ENCODE peak calls at places on chromosomes 4 and X, in nine cellular contexts. R is CD4-positive, alpha-beta T cell; D is CD8-positive, alpha-beta T cell; W is cardiac muscle cell; Y is neural crest cell; E is nephron progenitor cell; I is MCF 10A; S is lung; N is pancreas. Q is an unnamed sample.

GRCh38 chrX:122220644-122221373 is 963.3 kb upstream of the GRIA3 start:
- DNase-seq in Y (no peak), N (no peak), E (no peak), R (no peak), S (no peak), D (no peak), I (no peak), W (no peak), Q (no peak)

GRCh38 chr4:153486281-153487151 is 20.4 kb downstream of the TMEM131L start:
- DNase-seq in D (peak; percentile 42), Y (no peak), N (peak; percentile 45), W (no peak), R (no peak), E (no peak), S (peak; percentile 33), I (peak; percentile 86), Q (peak; percentile 85)

GRCh38 chrX:57286507-57287251 is at the start of gene FAAH2:
- DNase-seq in E (peak; percentile 12), R (peak; percentile 29), N (peak; percentile 86), W (peak; percentile 10), Y (no peak), S (peak; percentile 70), I (peak; percentile 89), D (peak; percentile 52), Q (no peak)

GRCh38 chrX:150941580-150941979 is 41.6 kb upstream of the HMGB3 start:
- DNase-seq in I (no peak), S (no peak), D (no peak), W (no peak), R (no peak), N (no peak), Y (no peak), E (no peak), Q (no peak)

GRCh38 chrX:120302434-120302833 is 8.8 kb downstream of the TMEM255A start:
- DNase-seq in R (peak; percentile 31), E (no peak), Y (no peak), I (peak; percentile 3), N (no peak), D (peak; percentile 29), W (peak; percentile 40), S (no peak), Q (no peak)

GRCh38 chr4:44629280-44629866 is 22.1 kb downstream of the YIPF7 start:
- DNase-seq in N (peak; percentile 4), E (peak; percentile 33), R (peak; percentile 0), W (peak; percentile 71), S (no peak), Y (peak; percentile 32), I (peak; percentile 72), D (peak; percentile 25), Q (peak; percentile 33)

GRCh38 chr4:92184566-92184965 is 119.2 kb upstream of the GRID2 start:
- DNase-seq in W (no peak), N (no peak), D (no peak), S (no peak), I (no peak), E (no peak), Y (no peak), R (no peak), Q (no peak)

GRCh38 chrX:47723689-47724088 is 64.7 kb upstream of the UXT start:
- DNase-seq in N (no peak), D (no peak), Y (no peak), W (no peak), I (no peak), S (no peak), R (no peak), E (no peak), Q (no peak)

GRCh38 chrX:39196192-39197102 is 395.2 kb downstream of the MID1IP1 start:
- DNase-seq in Y (no peak), S (no peak), R (no peak), D (peak; percentile 16), I (peak; percentile 79), W (peak; percentile 36), E (no peak), N (peak; percentile 27), Q (no peak)

GRCh38 chr4:84920591-84920990 is 45.9 kb downstream of the WDFY3 start:
- DNase-seq in N (no peak), E (no peak), D (no peak), R (no peak), I (peak; percentile 80), Y (no peak), W (no peak), S (no peak), Q (peak; percentile 47)

GRCh38 chrX:154428176-154429171 is at the start of gene ATP6AP1:
- DNase-seq in R (peak; percentile 84), D (peak; percentile 83), E (peak; percentile 83), S (peak; percentile 93), I (peak; percentile 89), Y (peak; percentile 71), N (peak; percentile 92), W (peak; percentile 91), Q (peak; percentile 92)

GRCh38 chrX:14030248-14030592 is 528 bp upstream of the GEMIN8 start:
- DNase-seq in R (no peak), N (no peak), W (no peak), E (no peak), S (no peak), Y (no peak), D (no peak), I (peak; percentile 29), Q (peak; percentile 18)

GRCh38 chr4:83128235-83128929 is 13.9 kb upstream of the PLAC8 start:
- DNase-seq in W (no peak), E (no peak), N (no peak), I (peak; percentile 86), D (no peak), S (no peak), R (no peak), Y (no peak), Q (peak; percentile 89)

GRCh38 chr4:95263391-95263790 is 285.4 kb downstream of the UNC5C start:
- DNase-seq in D (no peak), Y (no peak), W (no peak), S (no peak), R (no peak), E (no peak), I (no peak), N (no peak), Q (no peak)

GRCh38 chr4:96887857-96888256 is 1048.0 kb downstream of the PDHA2 start:
- DNase-seq in E (no peak), D (no peak), R (no peak), S (no peak), I (no peak), Y (no peak), N (no peak), W (no peak), Q (no peak)

GRCh38 chrX:66142351-66142750 is 21.7 kb upstream of the HEPH start:
- DNase-seq in E (no peak), S (no peak), R (no peak), W (no peak), D (no peak), Y (no peak), I (no peak), N (no peak), Q (no peak)

GRCh38 chrX:121010218-121010617 is 24.7 kb upstream of the CT47A1 start:
- DNase-seq in N (no peak), I (no peak), R (no peak), W (no peak), S (no peak), E (no peak), Y (no peak), D (no peak), Q (no peak)

DNA sequence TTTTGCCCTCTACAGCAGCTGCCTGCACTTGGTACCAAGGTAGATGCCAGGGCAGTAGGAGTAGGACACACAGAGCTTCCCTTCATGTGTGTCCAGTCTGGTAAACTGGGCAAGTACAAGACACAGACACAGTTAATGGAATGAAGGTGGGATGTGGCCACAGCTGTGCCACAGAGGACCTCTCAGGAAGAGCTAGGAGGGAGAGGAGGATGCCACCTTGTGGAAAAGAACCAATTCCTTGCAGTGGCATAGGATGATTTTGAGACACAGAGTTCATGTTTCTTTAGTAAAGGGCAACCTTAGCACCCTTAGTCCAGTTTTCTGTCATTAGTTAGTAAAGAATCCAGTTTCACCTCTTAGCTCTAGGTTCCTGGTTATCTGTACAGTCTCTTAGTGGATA is 36.3 kb upstream of the TBC1D14 start:
- DNase-seq in E (no peak), I (peak; percentile 34), S (no peak), D (no peak), W (no peak), N (no peak), R (no peak), Y (no peak), Q (peak; percentile 5)
- TF ChIP-seq CTCF in E (no peak), I (no peak), S (no peak), D (no peak), W (peak; percentile 27), N (no peak), R (no peak), Y (no peak), Q (no peak)

DNA sequence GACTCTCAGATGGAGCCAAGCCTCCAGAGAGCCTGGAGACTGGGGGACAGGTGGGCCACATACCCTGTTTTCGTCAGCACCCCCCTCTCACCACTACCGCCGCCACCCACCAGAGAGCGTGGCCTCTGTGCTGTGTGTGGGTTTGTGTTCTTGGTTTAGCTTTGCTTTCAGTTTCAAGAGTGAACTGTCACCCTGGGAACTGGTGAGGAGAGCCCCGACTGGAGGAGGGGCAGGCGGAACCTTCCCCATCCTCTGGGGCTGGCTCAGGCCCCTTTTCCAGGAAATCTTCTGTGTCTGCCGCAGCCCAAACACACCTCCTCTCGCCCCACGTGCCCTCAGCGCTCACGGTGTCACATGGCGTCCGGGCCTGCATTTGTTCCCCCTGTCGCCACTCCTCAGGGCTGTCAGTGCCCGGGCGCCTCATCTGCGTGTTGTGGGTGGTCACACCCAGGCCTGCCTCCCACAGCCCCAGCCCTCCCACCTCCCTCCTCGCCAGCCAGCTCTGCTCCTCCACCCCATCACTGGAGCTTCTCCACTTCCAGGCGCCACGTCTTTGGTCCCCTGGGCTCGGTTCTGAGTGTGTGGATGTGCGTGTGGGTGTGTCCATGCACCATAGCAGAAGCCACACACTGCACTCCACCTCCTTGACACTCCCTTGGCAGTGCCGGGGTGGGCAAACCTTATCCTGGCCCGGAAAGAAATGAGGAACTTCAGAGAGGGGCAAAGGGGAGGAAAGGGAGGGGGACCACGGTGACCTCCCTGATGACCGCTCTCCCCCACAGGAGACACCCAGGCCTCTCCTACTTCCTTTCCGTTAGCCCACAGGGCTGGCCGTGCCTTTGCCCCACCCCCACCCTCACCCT is 27.8 kb downstream of the ELF4 start:
- DNase-seq in Y (no peak), W (no peak), I (no peak), N (no peak), S (peak; percentile 45), D (peak; percentile 63), R (peak; percentile 50), E (no peak), Q (no peak)
- TF ChIP-seq CTCF in Y (no peak), W (no peak), I (no peak), N (no peak), S (no peak), D (no peak), R (peak; percentile 23), E (no peak), Q (no peak)

DNA sequence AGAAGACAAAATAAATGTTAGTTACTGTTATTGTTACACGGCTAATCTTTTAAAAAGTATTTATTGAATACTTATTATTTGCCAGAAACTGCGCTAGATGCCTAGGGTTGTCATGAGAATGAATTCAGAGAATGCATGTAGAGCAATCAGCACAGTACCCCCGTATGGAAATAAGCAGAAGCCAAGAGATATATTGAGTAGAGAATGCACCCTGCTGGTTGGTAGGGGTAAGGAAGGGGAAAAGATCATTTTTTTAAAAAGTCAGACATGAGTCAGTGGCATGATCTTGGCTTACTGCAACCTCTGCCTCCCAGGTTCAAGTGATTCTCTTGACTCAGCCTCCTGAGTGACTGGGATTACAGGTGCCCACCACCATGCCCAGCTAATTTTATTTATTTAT is 13.1 kb upstream of the DRP2 start:
- DNase-seq in I (peak; percentile 49), W (peak; percentile 27), D (no peak), N (no peak), S (no peak), R (no peak), Y (no peak), E (no peak), Q (peak; percentile 20)
- TF ChIP-seq CTCF in I (peak; percentile 38), W (peak; percentile 40), D (no peak), N (no peak), S (no peak), R (peak; percentile 26), Y (peak; percentile 60), E (no peak), Q (peak; percentile 70)

GRCh38 chrX:116198810-116199209 is 28.3 kb downstream of the AGTR2 start:
- DNase-seq in S (no peak), Y (no peak), W (no peak), E (no peak), N (no peak), R (no peak), D (no peak), I (peak; percentile 21), Q (no peak)
- TF ChIP-seq CTCF in S (no peak), Y (peak; percentile 44), W (no peak), E (peak; percentile 24), N (no peak), R (no peak), D (no peak), I (peak; percentile 8), Q (no peak)

Q was measured in HFFc6.